ENCODE peak calls at places on chromosomes 2 and 18, in ten cellular contexts. J, L, I, V, U, H, K, N, R and Z are unnamed samples.

GRCh38 chr18:24726727-24727539 is 266.5 kb downstream of the HRH4 start:
- DNase-seq in J (peak), L (no peak), I (peak), V (peak), U (peak), H (peak), K (peak), N (peak), R (peak), Z (peak)

GRCh38 chr2:138949517-138949916 is 169.3 kb upstream of the NXPH2 start:
- DNase-seq in J (no peak), L (no peak), I (no peak), V (no peak), U (no peak), H (no peak), K (no peak), N (no peak), R (no peak), Z (no peak)

GRCh38 chr2:64978514-64979268 is 10.5 kb upstream of the SLC1A4 start:
- DNase-seq in J (peak), L (no peak), I (peak), V (peak), U (no peak), H (peak), K (no peak), N (no peak), R (no peak), Z (no peak)

GRCh38 chr2:221070106-221070505 is 502.0 kb downstream of the EPHA4 start:
- DNase-seq in J (no peak), L (no peak), I (no peak), V (no peak), U (no peak), H (no peak), K (no peak), N (no peak), R (no peak), Z (no peak)

GRCh38 chr2:238728322-238729260 is 119.3 kb upstream of the TWIST2 start:
- DNase-seq in J (peak), L (peak), I (peak), V (peak), U (peak), H (no peak), K (peak), N (peak), R (no peak), Z (no peak)

GRCh38 chr2:212979799-212980198 is 171.6 kb downstream of the IKZF2 start:
- DNase-seq in J (no peak), L (no peak), I (no peak), V (no peak), U (no peak), H (no peak), K (no peak), N (no peak), R (no peak), Z (no peak)

GRCh38 chr2:100320547-100321180 is 1.6 kb downstream of the LONRF2 start:
- DNase-seq in J (peak), L (no peak), I (no peak), V (peak), U (peak), H (no peak), K (no peak), N (no peak), R (no peak), Z (no peak)

GRCh38 chr2:177989029-177989885 is 83.3 kb downstream of the PDE11A start:
- DNase-seq in J (no peak), L (no peak), I (peak), V (no peak), U (no peak), H (no peak), K (no peak), N (no peak), R (no peak), Z (no peak)

GRCh38 chr2:201858781-201859180 is 52.4 kb downstream of the CDK15 start:
- DNase-seq in J (peak), L (no peak), I (no peak), V (peak), U (peak), H (no peak), K (no peak), N (peak), R (no peak), Z (no peak)

GRCh38 chr2:174577967-174578589 is 19.5 kb downstream of the WIPF1 start:
- DNase-seq in J (peak), L (no peak), I (peak), V (peak), U (no peak), H (peak), K (no peak), N (no peak), R (no peak), Z (no peak)

GRCh38 chr2:186617186-186617585 is 27.3 kb downstream of the ITGAV start:
- DNase-seq in J (no peak), L (no peak), I (no peak), V (no peak), U (no peak), H (no peak), K (no peak), N (no peak), R (no peak), Z (no peak)

GRCh38 chr18:79502785-79503184 is 107.1 kb downstream of the NFATC1 start:
- DNase-seq in J (peak), L (no peak), I (peak), V (peak), U (no peak), H (no peak), K (no peak), N (no peak), R (no peak), Z (no peak)

GRCh38 chr2:84938194-84938879 is 32.6 kb upstream of the KCMF1 start:
- DNase-seq in J (no peak), L (no peak), I (peak), V (peak), U (no peak), H (no peak), K (no peak), N (no peak), R (no peak), Z (peak)

GRCh38 chr18:48050176-48050575 is 119.7 kb upstream of the SMAD2 start:
- DNase-seq in J (no peak), L (no peak), I (no peak), V (no peak), U (no peak), H (no peak), K (no peak), N (peak), R (no peak), Z (no peak)

GRCh38 chr18:50716902-50717301 is 102.9 kb downstream of the MRO start:
- DNase-seq in J (peak), L (no peak), I (peak), V (peak), U (no peak), H (no peak), K (no peak), N (no peak), R (no peak), Z (no peak)

GRCh38 chr2:18630941-18631340 is 41.6 kb upstream of the NT5C1B start:
- DNase-seq in J (no peak), L (no peak), I (peak), V (peak), U (no peak), H (no peak), K (no peak), N (no peak), R (no peak), Z (no peak)

GRCh38 chr2:18630101-18630500 is 40.7 kb upstream of the NT5C1B start:
- DNase-seq in J (peak), L (no peak), I (peak), V (peak), U (no peak), H (peak), K (no peak), N (no peak), R (no peak), Z (no peak)

GRCh38 chr2:18626256-18626668 is 36.9 kb upstream of the NT5C1B start:
- DNase-seq in J (peak), L (no peak), I (peak), V (peak), U (no peak), H (peak), K (peak), N (no peak), R (no peak), Z (no peak)

GRCh38 chr2:18626958-18627650 is 37.7 kb upstream of the NT5C1B start:
- DNase-seq in J (peak), L (no peak), I (peak), V (peak), U (peak), H (peak), K (no peak), N (no peak), R (no peak), Z (no peak)

GRCh38 chr2:18630541-18630940 is 41.2 kb upstream of the NT5C1B start:
- DNase-seq in J (no peak), L (no peak), I (peak), V (peak), U (no peak), H (no peak), K (no peak), N (no peak), R (no peak), Z (no peak)
- TF ChIP-seq CTCF in J (no peak), L (no peak), I (no peak), V (no peak), U (no peak), H (no peak), K (no peak), N (no peak), R (no peak), Z (no peak)

DNA sequence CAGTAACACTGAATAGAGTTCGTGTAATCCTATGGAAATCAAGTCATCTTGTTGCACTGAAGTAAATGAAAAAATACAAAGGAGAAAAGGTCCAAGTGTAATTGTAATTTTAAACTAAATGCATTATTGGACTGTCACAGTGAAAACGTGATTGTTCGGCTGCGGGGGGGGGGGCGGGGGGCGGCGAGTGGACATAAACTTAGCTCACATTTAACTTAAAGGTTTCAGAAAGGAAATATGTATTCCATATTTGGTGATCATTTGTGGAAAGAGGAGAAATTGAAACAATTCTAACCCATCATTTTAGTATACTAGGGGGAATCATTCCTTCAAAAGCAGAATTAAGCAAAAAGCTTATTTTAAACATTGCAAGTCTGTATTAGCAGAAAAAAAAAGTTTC is 144.6 kb downstream of the MEIS1 start:
- DNase-seq in J (no peak), L (no peak), I (no peak), V (no peak), U (no peak), H (no peak), K (no peak), N (no peak), R (no peak), Z (no peak)
- H3K4me3 ChIP-seq in J (peak), L (no peak), I (no peak), V (no peak), U (peak), H (no peak), K (no peak), N (no peak), R (no peak), Z (no peak)

GRCh38 chr2:96239091-96239490 is 26.7 kb downstream of the TMEM127 start:
- DNase-seq in J (no peak), L (no peak), I (no peak), V (no peak), U (no peak), H (no peak), K (no peak), N (no peak), R (no peak), Z (no peak)

GRCh38 chr2:96231316-96231715 is 22.7 kb upstream of the STARD7 start:
- DNase-seq in J (no peak), L (no peak), I (no peak), V (no peak), U (no peak), H (no peak), K (no peak), N (no peak), R (no peak), Z (no peak)

GRCh38 chr2:96236882-96237281 is 28.3 kb upstream of the STARD7 start:
- DNase-seq in J (no peak), L (no peak), I (no peak), V (no peak), U (no peak), H (no peak), K (no peak), N (no peak), R (no peak), Z (no peak)

GRCh38 chr2:96238266-96238665 is 27.5 kb downstream of the TMEM127 start:
- DNase-seq in J (no peak), L (no peak), I (no peak), V (no peak), U (no peak), H (no peak), K (no peak), N (no peak), R (no peak), Z (no peak)

DNA sequence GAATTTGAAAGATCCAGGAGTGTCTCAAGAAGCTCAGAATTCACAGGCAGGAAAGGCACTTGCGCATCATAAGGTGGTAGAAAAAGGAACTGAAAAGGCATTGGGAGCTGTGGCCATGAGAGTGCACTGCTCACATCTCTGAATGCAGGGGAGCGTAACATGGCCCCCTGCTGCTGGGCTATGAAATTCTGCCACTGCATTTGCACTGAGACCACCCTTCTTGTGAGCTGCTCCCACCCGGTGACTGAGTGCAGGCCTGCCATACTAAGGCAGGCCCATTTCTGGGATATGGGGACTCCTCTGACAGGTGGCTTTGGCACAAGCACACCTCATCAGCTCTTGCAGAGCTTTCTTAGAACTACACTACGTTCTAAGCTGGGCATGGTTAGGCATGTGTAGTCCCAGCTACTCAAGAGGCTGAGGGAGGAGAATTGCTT is 25.3 kb upstream of the STARD7 start:
- DNase-seq in J (no peak), L (no peak), I (no peak), V (no peak), U (no peak), H (no peak), K (no peak), N (no peak), R (no peak), Z (peak)
- TF ChIP-seq CTCF in J (no peak), L (no peak), I (no peak), V (no peak), U (no peak), H (no peak), K (no peak), N (no peak), R (no peak), Z (peak)

DNA sequence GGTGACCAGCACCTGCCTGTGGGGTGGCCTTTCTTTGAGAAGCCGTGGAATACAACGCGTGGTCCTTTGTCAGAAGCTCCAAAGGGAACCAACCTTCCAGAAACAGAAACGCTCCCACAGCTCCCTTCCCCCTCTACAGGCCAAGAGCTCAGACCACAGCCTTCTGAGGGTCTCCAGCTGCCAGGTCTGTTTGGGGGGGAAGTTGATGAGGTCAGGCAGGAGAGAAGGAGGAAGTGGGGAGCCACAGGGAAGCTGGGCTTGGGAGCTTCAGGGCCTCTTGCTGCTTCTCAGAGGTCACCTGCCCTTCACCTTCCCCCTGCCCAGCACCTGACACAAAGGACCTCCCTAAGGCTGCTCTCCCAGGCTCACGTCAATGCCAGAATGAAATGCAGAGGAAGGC is 287.7 kb upstream of the ID2 start:
- DNase-seq in J (no peak), L (no peak), I (no peak), V (no peak), U (no peak), H (no peak), K (no peak), N (no peak), R (no peak), Z (no peak)
- H3K4me3 ChIP-seq in J (no peak), L (no peak), I (no peak), V (no peak), U (no peak), H (no peak), K (no peak), N (no peak), R (no peak), Z (no peak)

DNA sequence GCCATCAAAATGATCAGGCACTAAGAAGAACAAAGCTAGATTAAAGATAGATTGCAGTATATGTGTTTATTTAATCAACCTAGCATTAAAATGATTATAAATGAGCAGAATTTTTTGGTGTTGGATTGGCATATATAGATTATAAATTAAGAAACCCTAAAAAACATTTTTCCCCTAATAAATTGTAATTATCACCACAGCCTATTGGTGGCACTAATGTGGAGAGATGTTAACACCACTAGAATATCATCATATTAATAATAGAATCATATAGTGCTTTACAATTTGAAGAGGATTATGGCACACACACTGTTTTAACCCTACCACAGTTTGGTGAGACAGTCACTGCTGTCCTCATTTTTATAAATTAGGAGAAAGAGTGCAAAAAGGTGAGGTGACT is 112.4 kb upstream of the RND3 start:
- DNase-seq in J (no peak), L (no peak), I (no peak), V (no peak), U (no peak), H (no peak), K (no peak), N (no peak), R (no peak), Z (no peak)
- TF ChIP-seq CTCF in J (peak), L (peak), I (peak), V (peak), U (no peak), H (no peak), K (no peak), N (no peak), R (no peak), Z (no peak)

GRCh38 chr2:233250568-233250967 is 905 bp upstream of the ATG16L1 start:
- DNase-seq in J (no peak), L (no peak), I (no peak), V (no peak), U (no peak), H (no peak), K (no peak), N (no peak), R (no peak), Z (no peak)

GRCh38 chr2:233251306-233252116 is at the start of gene ATG16L1:
- DNase-seq in J (peak), L (peak), I (peak), V (peak), U (peak), H (peak), K (peak), N (peak), R (peak), Z (peak)

GRCh38 chr2:233248999-233249398 is 2.5 kb upstream of the ATG16L1 start:
- DNase-seq in J (no peak), L (no peak), I (no peak), V (no peak), U (no peak), H (no peak), K (no peak), N (no peak), R (no peak), Z (no peak)

GRCh38 chr2:233252227-233252626 is 754 bp downstream of the ATG16L1 start:
- DNase-seq in J (no peak), L (no peak), I (peak), V (no peak), U (no peak), H (no peak), K (no peak), N (no peak), R (no peak), Z (no peak)

DNA sequence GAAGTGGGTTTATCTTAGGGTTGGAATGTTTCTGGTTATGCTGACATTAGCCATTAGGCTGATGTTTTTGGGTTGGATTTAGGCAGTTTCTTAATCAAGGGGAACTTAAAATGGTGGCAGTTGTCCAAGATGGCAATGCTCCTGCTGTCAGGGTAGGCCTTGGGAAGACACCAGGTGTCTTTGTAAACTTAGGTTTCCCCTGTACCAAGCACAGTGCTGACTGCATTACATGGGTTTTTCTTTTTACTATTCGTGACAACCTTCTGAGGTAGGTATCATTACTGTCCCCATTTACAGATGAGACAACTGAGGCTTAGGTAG is 528 bp upstream of the ATG16L1 start:
- DNase-seq in J (no peak), L (no peak), I (no peak), V (no peak), U (no peak), H (no peak), K (no peak), N (no peak), R (no peak), Z (no peak)
- H3K4me3 ChIP-seq in J (no peak), L (no peak), I (peak), V (peak), U (peak), H (peak), K (no peak), N (no peak), R (peak), Z (no peak)

DNA sequence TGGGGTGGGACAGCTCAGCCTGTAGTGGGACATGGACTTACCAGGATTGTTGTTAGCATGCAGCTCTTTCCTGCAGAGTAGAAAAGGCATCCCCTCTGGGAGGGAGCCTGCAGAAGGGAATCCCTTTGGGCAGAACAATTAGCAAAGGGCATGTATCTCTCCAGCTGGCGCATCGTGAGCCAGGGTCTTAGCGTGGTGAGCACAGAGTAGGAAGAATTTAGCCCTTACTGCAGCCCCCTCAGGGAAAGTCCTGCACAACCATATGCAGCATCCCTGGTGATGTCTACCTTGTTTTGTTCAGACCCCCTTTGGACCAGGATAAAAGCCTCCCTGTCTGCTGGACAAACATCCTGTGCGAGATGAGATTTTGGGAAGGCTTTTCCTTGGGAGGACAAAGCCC is 292.1 kb downstream of the SLC4A3 start:
- DNase-seq in J (no peak), L (no peak), I (no peak), V (no peak), U (no peak), H (no peak), K (no peak), N (no peak), R (no peak), Z (no peak)
- TF ChIP-seq CTCF in J (no peak), L (no peak), I (no peak), V (no peak), U (no peak), H (no peak), K (no peak), N (no peak), R (no peak), Z (no peak)

GRCh38 chr18:74957588-74958224 is 251.2 kb downstream of the PTGR3 start:
- DNase-seq in J (no peak), L (no peak), I (no peak), V (no peak), U (no peak), H (no peak), K (no peak), N (no peak), R (no peak), Z (no peak)
- H3K4me3 ChIP-seq in J (no peak), L (no peak), I (no peak), V (no peak), U (no peak), H (no peak), K (no peak), N (no peak), R (no peak), Z (no peak)